ENCODE peak calls at places on chromosome 15, in eight cellular contexts. T, W, E, Y, H, G, U and R are unnamed samples.

GRCh38 chr15:38660726-38661125 is 96.1 kb upstream of the RASGRP1 start:
- DNase-seq in T (no peak), W (peak; percentile 64), E (no peak), Y (peak; percentile 11), H (no peak), G (no peak), U (no peak), R (no peak)

GRCh38 chr15:72285927-72286516 is 13.7 kb upstream of the PARP6 start:
- DNase-seq in T (peak; percentile 28), W (peak; percentile 69), E (peak; percentile 54), Y (no peak), H (peak; percentile 35), G (peak; percentile 7), U (peak; percentile 85), R (peak; percentile 44)

GRCh38 chr15:100849021-100849831 is 30.4 kb upstream of the ALDH1A3 start:
- DNase-seq in T (peak; percentile 40), W (peak; percentile 84), E (peak; percentile 14), Y (peak; percentile 63), H (peak; percentile 26), G (no peak), U (no peak), R (peak; percentile 38)

GRCh38 chr15:66838671-66839239 is 136.7 kb downstream of the SMAD6 start:
- DNase-seq in T (no peak), W (no peak), E (peak; percentile 71), Y (peak; percentile 60), H (no peak), G (no peak), U (peak; percentile 84), R (peak; percentile 57)

GRCh38 chr15:77542491-77543001 is 90.2 kb downstream of the LINGO1 start:
- DNase-seq in T (no peak), W (peak; percentile 59), E (peak; percentile 21), Y (peak; percentile 19), H (no peak), G (no peak), U (no peak), R (peak; percentile 49)

GRCh38 chr15:38254065-38254883 is 1.6 kb downstream of the SPRED1 start:
- DNase-seq in T (peak; percentile 11), W (no peak), E (peak; percentile 77), Y (peak; percentile 67), H (no peak), G (peak; percentile 18), U (peak; percentile 38), R (peak; percentile 76)

GRCh38 chr15:25670025-25670554 is 193.0 kb downstream of the ATP10A start:
- DNase-seq in T (peak; percentile 58), W (no peak), E (peak; percentile 45), Y (peak; percentile 56), H (no peak), G (peak; percentile 81), U (no peak), R (peak; percentile 1)

GRCh38 chr15:92597548-92597947 is 58.0 kb downstream of the FAM174B start:
- DNase-seq in T (no peak), W (no peak), E (no peak), Y (no peak), H (no peak), G (no peak), U (no peak), R (no peak)

GRCh38 chr15:66387176-66388056 is 704 bp downstream of the MAP2K1 start:
- DNase-seq in T (peak; percentile 61), W (peak; percentile 90), E (peak; percentile 64), Y (peak; percentile 68), H (peak; percentile 63), G (peak; percentile 22), U (peak; percentile 88), R (peak; percentile 62)

GRCh38 chr15:92451225-92451825 is 57.6 kb downstream of the ST8SIA2 start:
- DNase-seq in T (no peak), W (no peak), E (peak; percentile 4), Y (peak; percentile 53), H (no peak), G (no peak), U (no peak), R (no peak)

GRCh38 chr15:78299302-78300102 is at the start of gene SKIC8:
- DNase-seq in T (peak; percentile 93), W (peak; percentile 94), E (peak; percentile 94), Y (peak; percentile 79), H (peak; percentile 86), G (peak; percentile 80), U (peak; percentile 96), R (peak; percentile 93)